ENCODE peak calls at places on chromosomes 4 and X, in nine cellular contexts. M is uterus, N is ACHN, V is SW480, J is adipocyte, T is Kasumi-1, H is caudate nucleus, I is choroid plexus epithelial cell, Y is neural progenitor cell. L is an unnamed sample.

GRCh38 chrX:153371256-153371655 is 29.9 kb downstream of the PNMA6E start:
- DNase-seq in J (no peak), I (peak), M (no peak), V (no peak), H (no peak), N (no peak), T (no peak), Y (no peak), L (no peak)

GRCh38 chr4:90445380-90445779 is 318.2 kb downstream of the CCSER1 start:
- DNase-seq in M (no peak), Y (no peak), J (no peak), V (no peak), H (no peak), T (no peak), N (no peak), I (peak), L (no peak)

GRCh38 chrX:31932769-31933168 is 860.9 kb upstream of the FTHL17 start:
- DNase-seq in Y (no peak), T (no peak), H (no peak), J (no peak), N (no peak), V (no peak), M (no peak), I (no peak), L (no peak)

GRCh38 chrX:153871946-153872878 is 13.8 kb downstream of the L1CAM start:
- DNase-seq in N (no peak), T (no peak), H (no peak), I (no peak), J (no peak), Y (no peak), M (no peak), V (no peak), L (no peak)

GRCh38 chr4:11072999-11073398 is 355.7 kb downstream of the HS3ST1 start:
- DNase-seq in M (no peak), N (no peak), T (no peak), I (no peak), J (no peak), V (no peak), H (no peak), Y (no peak), L (no peak)

GRCh38 chrX:130772313-130773140 is 130.5 kb downstream of the ENOX2 start:
- DNase-seq in M (no peak), J (peak), N (no peak), H (no peak), I (peak), V (no peak), T (no peak), Y (no peak), L (no peak)

GRCh38 chr4:136731025-136731424 is 801.3 kb downstream of the PCDH18 start:
- DNase-seq in I (peak), H (no peak), N (no peak), V (no peak), Y (no peak), T (no peak), J (peak), M (no peak), L (no peak)

GRCh38 chr4:107034091-107034698 is 1.9 kb downstream of the DKK2 start:
- DNase-seq in T (peak), I (peak), N (no peak), M (peak), V (no peak), H (peak), J (peak), Y (peak), L (peak)

GRCh38 chr4:2083826-2084160 is 24.7 kb downstream of the NAT8L start:
- DNase-seq in I (no peak), N (no peak), V (no peak), Y (no peak), J (no peak), M (no peak), T (no peak), H (no peak), L (no peak)

GRCh38 chr4:159296061-159296460 is 193.2 kb downstream of the RAPGEF2 start:
- DNase-seq in M (no peak), T (no peak), V (no peak), J (peak), N (no peak), Y (no peak), H (no peak), I (peak), L (no peak)

GRCh38 chr4:5511791-5512190 is 196.6 kb downstream of the EVC2 start:
- DNase-seq in N (no peak), J (peak), V (no peak), H (no peak), I (peak), M (no peak), T (no peak), Y (no peak), L (no peak)

GRCh38 chrX:140157611-140158010 is 192.3 kb upstream of the CXorf66 start:
- DNase-seq in M (no peak), I (peak), Y (peak), T (no peak), N (no peak), H (no peak), J (no peak), V (peak), L (no peak)

GRCh38 chr4:151117371-151117962 is 18.0 kb downstream of the RPS3A start:
- DNase-seq in H (no peak), T (peak), M (peak), I (peak), J (peak), N (peak), V (peak), Y (peak), L (peak)

GRCh38 chrX:88990882-88991582 is 244.0 kb downstream of the CPXCR1 start:
- DNase-seq in T (no peak), V (no peak), N (no peak), Y (peak), I (no peak), J (no peak), H (no peak), M (no peak), L (no peak)

GRCh38 chr4:86450189-86450588 is 90.3 kb upstream of the MAPK10 start:
- DNase-seq in H (no peak), V (no peak), J (no peak), M (no peak), T (no peak), Y (no peak), I (no peak), N (no peak), L (no peak)

GRCh38 chr4:71304289-71304850 is 34.5 kb upstream of the SLC4A4 start:
- DNase-seq in J (peak), T (no peak), N (no peak), V (no peak), Y (no peak), H (no peak), I (no peak), M (no peak), L (no peak)

GRCh38 chr4:41142946-41143720 is 71.2 kb downstream of the APBB2 start:
- DNase-seq in N (peak), J (peak), Y (no peak), V (peak), I (peak), M (peak), T (no peak), H (no peak), L (peak)

GRCh38 chr4:51943221-51943620 is 76.9 kb downstream of the LRRC66 start:
- DNase-seq in V (no peak), H (no peak), T (no peak), J (peak), Y (no peak), N (peak), M (no peak), I (peak), L (no peak)

GRCh38 chr4:169225058-169225751 is 45.6 kb downstream of the SH3RF1 start:
- DNase-seq in N (peak), I (peak), H (no peak), M (no peak), Y (no peak), T (peak), J (peak), V (peak), L (no peak)

GRCh38 chr4:825063-825968 is 613 bp downstream of the CPLX1 start:
- DNase-seq in H (no peak), J (peak), M (no peak), N (peak), T (peak), V (no peak), Y (peak), I (peak), L (no peak)

GRCh38 chr4:98873059-98873458 is 55.9 kb downstream of the EIF4E start:
- DNase-seq in J (peak), V (no peak), M (no peak), H (no peak), I (peak), T (no peak), N (no peak), Y (no peak), L (no peak)

GRCh38 chrX:27863813-27864212 is 56.0 kb downstream of the MAGEB10 start:
- DNase-seq in V (no peak), J (no peak), M (no peak), N (no peak), Y (peak), I (no peak), H (no peak), T (no peak), L (no peak)

GRCh38 chrX:136814847-136815634 is 34.3 kb upstream of the ARHGEF6 start:
- DNase-seq in H (no peak), I (no peak), N (no peak), T (no peak), V (no peak), M (no peak), J (no peak), Y (no peak), L (no peak)

GRCh38 chrX:154436597-154437397 is at the start of gene GDI1:
- DNase-seq in N (peak), J (peak), T (no peak), V (peak), Y (peak), H (no peak), I (no peak), M (no peak), L (peak)

GRCh38 chr4:186642998-186643397 is 80.7 kb downstream of the FAT1 start:
- DNase-seq in M (no peak), N (peak), V (no peak), J (no peak), I (no peak), Y (no peak), T (no peak), H (no peak), L (no peak)

L was measured in left cardiac atrium.